ENCODE peak calls at places on chromosome X, in four cellular contexts. A, G, Y and S are unnamed samples.

GRCh38 chrX:106177106-106177981 is 9.2 kb downstream of the PWWP3B start:
- DNase-seq in A (no peak), G (peak), Y (peak), S (peak)

GRCh38 chrX:4690516-4690915 is 977.1 kb upstream of the PRKX start:
- DNase-seq in A (no peak), G (no peak), Y (no peak), S (no peak)

GRCh38 chrX:155767101-155767878 is 113.9 kb upstream of the VAMP7 start:
- DNase-seq in A (peak), G (no peak), Y (peak), S (peak)

GRCh38 chrX:100817340-100817739 is 2.9 kb upstream of the CSTF2 start:
- DNase-seq in A (no peak), G (no peak), Y (no peak), S (no peak)

GRCh38 chrX:47751670-47752069 is 85.0 kb upstream of the ZNF81 start:
- DNase-seq in A (peak), G (no peak), Y (no peak), S (peak)

GRCh38 chrX:13078739-13079444 is 34.5 kb upstream of the FAM9C start:
- DNase-seq in A (no peak), G (peak), Y (peak), S (peak)

GRCh38 chrX:63735882-63736281 is 49.1 kb downstream of the ARHGEF9 start:
- DNase-seq in A (no peak), G (no peak), Y (no peak), S (no peak)

GRCh38 chrX:9131066-9131465 is 97.1 kb upstream of the FAM9B start:
- DNase-seq in A (no peak), G (no peak), Y (no peak), S (no peak)

GRCh38 chrX:68383540-68383939 is 49.8 kb downstream of the OPHN1 start:
- DNase-seq in A (no peak), G (no peak), Y (no peak), S (no peak)

GRCh38 chrX:3393581-3394111 is 47.2 kb upstream of the MXRA5 start:
- DNase-seq in A (no peak), G (no peak), Y (no peak), S (no peak)

GRCh38 chrX:127879585-127879984 is 172.6 kb downstream of the ACTRT1 start:
- DNase-seq in A (no peak), G (no peak), Y (no peak), S (no peak)

GRCh38 chrX:43655961-43656494 is at the start of gene MAOA:
- DNase-seq in A (no peak), G (peak), Y (peak), S (peak)

GRCh38 chrX:48540480-48540879 is 966 bp downstream of the TBC1D25 start:
- DNase-seq in A (no peak), G (no peak), Y (no peak), S (no peak)

GRCh38 chrX:133674726-133675470 is 259.6 kb upstream of the GPC4 start:
- DNase-seq in A (no peak), G (no peak), Y (no peak), S (no peak)

GRCh38 chrX:20545538-20545937 is 278.8 kb upstream of the RPS6KA3 start:
- DNase-seq in A (no peak), G (no peak), Y (no peak), S (no peak)

GRCh38 chrX:19673334-19674040 is 158.2 kb upstream of the MAP3K15 start:
- DNase-seq in A (peak), G (peak), Y (peak), S (no peak)

GRCh38 chrX:2511326-2511725 is 10.6 kb upstream of the DHRSX start:
- DNase-seq in A (no peak), G (no peak), Y (no peak), S (no peak)

GRCh38 chrX:17456526-17456925 is 81.5 kb downstream of the NHS start:
- DNase-seq in A (no peak), G (no peak), Y (no peak), S (no peak)

GRCh38 chrX:33207056-33207455 is 4.3 kb downstream of the DMD start:
- DNase-seq in A (no peak), G (no peak), Y (no peak), S (no peak)

GRCh38 chrX:110414679-110415439 is 56.2 kb downstream of the RTL9 start:
- DNase-seq in A (no peak), G (no peak), Y (no peak), S (no peak)

GRCh38 chrX:116384406-116384805 is 52.0 kb upstream of the SLC6A14 start:
- DNase-seq in A (peak), G (no peak), Y (no peak), S (no peak)

GRCh38 chrX:70132877-70133302 is 357 bp upstream of the IGBP1 start:
- DNase-seq in A (no peak), G (no peak), Y (no peak), S (no peak)

GRCh38 chrX:129423191-129423590 is 100.1 kb downstream of the SMARCA1 start:
- DNase-seq in A (no peak), G (no peak), Y (no peak), S (no peak)

GRCh38 chrX:129427267-129427666 is 96.0 kb downstream of the SMARCA1 start:
- DNase-seq in A (no peak), G (no peak), Y (no peak), S (no peak)
- TF ChIP-seq EP300 in A (no peak), G (no peak), Y (no peak), S (no peak)

GRCh38 chrX:77938083-77938482 is 27.6 kb downstream of the ATP7A start:
- DNase-seq in A (no peak), G (no peak), Y (no peak), S (no peak)
- TF ChIP-seq EP300 in A (no peak), G (no peak), Y (no peak), S (no peak)

DNA sequence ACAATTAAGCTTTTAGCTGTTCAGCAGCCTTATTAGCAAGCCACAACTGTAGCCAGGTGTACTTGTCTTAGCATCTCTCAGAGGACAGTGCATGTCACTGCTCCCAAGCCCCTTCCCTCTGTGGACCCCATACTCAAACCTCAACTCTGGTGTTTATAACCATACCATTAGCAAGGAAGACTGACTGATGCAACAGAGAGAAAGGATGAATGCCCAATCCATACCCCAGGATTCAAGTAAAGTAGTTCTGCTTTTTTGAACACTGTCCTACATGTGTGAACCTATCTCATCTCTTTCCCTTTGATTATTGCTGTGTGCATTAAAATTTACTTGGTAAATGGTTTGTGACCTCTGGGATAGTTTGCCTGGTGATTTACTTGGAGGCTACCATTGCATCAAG is 22.8 kb upstream of the CYBB start:
- DNase-seq in A (no peak), G (no peak), Y (no peak), S (no peak)
- TF ChIP-seq EP300 in A (no peak), G (no peak), Y (no peak), S (no peak)

GRCh38 chrX:40148439-40149285 is 50.9 kb upstream of the BCOR start:
- DNase-seq in A (no peak), G (no peak), Y (no peak), S (peak)
- TF ChIP-seq EP300 in A (no peak), G (no peak), Y (no peak), S (no peak)